ENCODE peak calls at places on chromosomes 13 and 19, in nine cellular contexts. V, R, Z, Y, T, G, Q, O and L are unnamed samples.

GRCh38 chr19:43596842-43597461 is 557 bp downstream of the ZNF576 start:
- DNase-seq in V (no peak), R (no peak), Z (no peak), Y (no peak), T (no peak), G (no peak), Q (no peak), O (no peak), L (no peak)

GRCh38 chr19:41843371-41843770 is 1.1 kb downstream of the LYPD4 start:
- DNase-seq in V (no peak), R (no peak), Z (no peak), Y (no peak), T (no peak), G (no peak), Q (no peak), O (no peak), L (no peak)

GRCh38 chr19:31946491-31946890 is 398.9 kb upstream of the ZNF507 start:
- DNase-seq in V (no peak), R (no peak), Z (no peak), Y (no peak), T (peak), G (no peak), Q (no peak), O (no peak), L (no peak)

GRCh38 chr19:30060872-30061556 is 119.0 kb downstream of the URI1 start:
- DNase-seq in V (no peak), R (no peak), Z (no peak), Y (no peak), T (no peak), G (no peak), Q (no peak), O (no peak), L (no peak)

GRCh38 chr13:105979586-105979985 is 555.9 kb downstream of the EFNB2 start:
- DNase-seq in V (no peak), R (no peak), Z (peak), Y (no peak), T (peak), G (no peak), Q (no peak), O (no peak), L (no peak)

GRCh38 chr13:27403727-27404385 is 20.6 kb upstream of the GTF3A start:
- DNase-seq in V (no peak), R (no peak), Z (no peak), Y (peak), T (no peak), G (no peak), Q (no peak), O (no peak), L (no peak)

GRCh38 chr19:38387550-38388309 is at the start of gene GGN:
- DNase-seq in V (peak), R (peak), Z (peak), Y (peak), T (peak), G (peak), Q (peak), O (peak), L (peak)

GRCh38 chr19:4597975-4598671 is 38.6 kb upstream of the SEMA6B start:
- DNase-seq in V (no peak), R (peak), Z (peak), Y (no peak), T (peak), G (peak), Q (peak), O (peak), L (no peak)

GRCh38 chr13:28128926-28129325 is 9.4 kb upstream of the PAN3 start:
- DNase-seq in V (no peak), R (no peak), Z (no peak), Y (no peak), T (no peak), G (no peak), Q (no peak), O (no peak), L (no peak)

GRCh38 chr19:13979224-13979623 is 26.9 kb downstream of the RFX1 start:
- DNase-seq in V (no peak), R (peak), Z (no peak), Y (no peak), T (no peak), G (no peak), Q (no peak), O (peak), L (no peak)

GRCh38 chr13:54945978-54946377 is 1917.4 kb downstream of the OLFM4 start:
- DNase-seq in V (no peak), R (no peak), Z (no peak), Y (no peak), T (no peak), G (no peak), Q (no peak), O (no peak), L (no peak)

GRCh38 chr19:48644839-48645651 is 942 bp downstream of the CA11 start:
- DNase-seq in V (peak), R (peak), Z (peak), Y (peak), T (peak), G (peak), Q (peak), O (peak), L (peak)

GRCh38 chr13:97445504-97446187 is 11.7 kb downstream of the RAP2A start:
- DNase-seq in V (no peak), R (no peak), Z (no peak), Y (no peak), T (no peak), G (no peak), Q (no peak), O (no peak), L (no peak)

GRCh38 chr13:30659980-30660379 is 42.3 kb downstream of the USPL1 start:
- DNase-seq in V (no peak), R (no peak), Z (no peak), Y (no peak), T (peak), G (no peak), Q (no peak), O (no peak), L (no peak)

GRCh38 chr13:32548837-32549236 is 10.2 kb upstream of the N4BP2L2 start:
- DNase-seq in V (peak), R (peak), Z (peak), Y (no peak), T (no peak), G (no peak), Q (no peak), O (peak), L (no peak)

GRCh38 chr13:73215807-73216206 is 157.0 kb downstream of the KLF5 start:
- DNase-seq in V (peak), R (no peak), Z (no peak), Y (peak), T (no peak), G (no peak), Q (no peak), O (no peak), L (peak)

GRCh38 chr19:40702337-40703012 is 12.0 kb upstream of the NUMBL start:
- DNase-seq in V (no peak), R (no peak), Z (peak), Y (no peak), T (no peak), G (no peak), Q (no peak), O (peak), L (peak)

GRCh38 chr19:5222178-5222577 is 118.4 kb downstream of the PTPRS start:
- DNase-seq in V (no peak), R (no peak), Z (no peak), Y (no peak), T (no peak), G (no peak), Q (no peak), O (no peak), L (no peak)

GRCh38 chr19:48878219-48879024 is 6.2 kb downstream of the PPP1R15A start:
- DNase-seq in V (no peak), R (peak), Z (peak), Y (no peak), T (no peak), G (no peak), Q (no peak), O (no peak), L (no peak)

GRCh38 chr13:110904748-110905147 is 10.1 kb downstream of the ANKRD10 start:
- DNase-seq in V (no peak), R (no peak), Z (no peak), Y (no peak), T (no peak), G (no peak), Q (no peak), O (no peak), L (no peak)

GRCh38 chr13:75725784-75726183 is 89.7 kb downstream of the LMO7 start:
- DNase-seq in V (no peak), R (no peak), Z (peak), Y (no peak), T (no peak), G (no peak), Q (no peak), O (no peak), L (no peak)

GRCh38 chr13:45538382-45538781 is 73.6 kb downstream of the COG3 start:
- DNase-seq in V (no peak), R (no peak), Z (no peak), Y (no peak), T (no peak), G (no peak), Q (no peak), O (no peak), L (no peak)